ENCODE peak calls at places on chromosomes 12 and 14, in seven cellular contexts. M is AG10803, L is mucosa of descending colon, C is AG04449, Z is B cell, T is psoas muscle, P is fibroblast of lung. F is an unnamed sample.
A peak's percentile ranks its signal among the peaks of the same experiment; 100 is the strongest.

GRCh38 chr14:100409016-100409385 is 85.9 kb downstream of the SLC25A47 start:
- DNase-seq in C (no peak), Z (no peak), T (no peak), M (no peak), L (no peak), P (no peak), F (no peak)

GRCh38 chr14:65164068-65164824 is 61.9 kb upstream of the MAX start:
- DNase-seq in L (no peak), P (no peak), C (no peak), T (no peak), M (peak; percentile 52), Z (peak; percentile 43), F (no peak)

GRCh38 chr12:64457036-64457435 is 5.1 kb downstream of the TBK1 start:
- DNase-seq in C (no peak), P (no peak), T (no peak), L (no peak), M (no peak), Z (no peak), F (no peak)

GRCh38 chr14:96117101-96117897 is 78.1 kb downstream of the C14orf132 start:
- DNase-seq in Z (no peak), L (no peak), C (no peak), T (no peak), P (peak; percentile 56), M (no peak), F (no peak)

GRCh38 chr12:74747305-74747704 is 209.7 kb downstream of the ATXN7L3B start:
- DNase-seq in C (peak; percentile 12), Z (no peak), P (peak; percentile 35), L (no peak), T (no peak), M (peak; percentile 3), F (no peak)

GRCh38 chr12:118050972-118051910 is 9.7 kb downstream of the WSB2 start:
- DNase-seq in C (no peak), M (no peak), P (no peak), T (no peak), L (no peak), Z (no peak), F (no peak)

GRCh38 chr12:27201169-27201568 is 42.9 kb upstream of the STK38L start:
- DNase-seq in L (no peak), T (no peak), P (no peak), C (no peak), M (peak; percentile 23), Z (no peak), F (no peak)

GRCh38 chr12:67916266-67916970 is 72.8 kb upstream of the IFNG-AS1 start:
- DNase-seq in T (no peak), C (no peak), M (peak; percentile 60), L (no peak), P (no peak), Z (no peak), F (no peak)

GRCh38 chr14:31275731-31276130 is 68.1 kb upstream of the HECTD1 start:
- DNase-seq in L (no peak), C (no peak), Z (no peak), P (no peak), T (no peak), M (no peak), F (no peak)

GRCh38 chr12:69947123-69947522 is 122.1 kb downstream of the MYRFL start:
- DNase-seq in M (no peak), T (no peak), C (no peak), P (no peak), Z (no peak), L (no peak), F (no peak)

GRCh38 chr12:93079271-93079670 is 150.2 kb upstream of the EEA1 start:
- DNase-seq in M (no peak), L (no peak), Z (no peak), T (no peak), P (no peak), C (no peak), F (no peak)

GRCh38 chr12:118102070-118102469 is 1.7 kb downstream of the VSIG10 start:
- DNase-seq in P (peak; percentile 33), C (no peak), T (no peak), L (no peak), Z (no peak), M (peak; percentile 8), F (no peak)

GRCh38 chr12:63826002-63826585 is 18.4 kb upstream of the SRGAP1 start:
- DNase-seq in P (peak; percentile 56), T (no peak), M (peak; percentile 74), C (no peak), Z (no peak), L (no peak), F (no peak)

GRCh38 chr14:77882098-77882497 is 82.2 kb downstream of the ADCK1 start:
- DNase-seq in M (peak; percentile 32), T (peak; percentile 24), C (no peak), L (no peak), Z (no peak), P (no peak), F (peak; percentile 67)

GRCh38 chr14:36085861-36086260 is 90.7 kb downstream of the PTCSC3 start:
- DNase-seq in P (no peak), C (no peak), L (no peak), Z (no peak), T (no peak), M (no peak), F (no peak)

GRCh38 chr14:26598081-26598671 is 343 bp upstream of the NOVA1 start:
- DNase-seq in P (peak; percentile 87), C (peak; percentile 16), L (peak; percentile 73), Z (no peak), M (peak; percentile 53), T (peak; percentile 80), F (peak; percentile 68)

GRCh38 chr12:109731231-109731731 is 17.7 kb downstream of the FAM222A start:
- DNase-seq in P (no peak), C (no peak), M (no peak), T (peak; percentile 4), Z (no peak), L (peak; percentile 4), F (peak; percentile 74)

GRCh38 chr14:73140924-73141323 is 4.6 kb downstream of the PSEN1 start:
- DNase-seq in T (no peak), Z (no peak), C (no peak), L (no peak), P (no peak), M (no peak), F (no peak)

GRCh38 chr14:99522934-99523660 is 41.9 kb downstream of the CCNK start:
- DNase-seq in T (peak; percentile 15), Z (no peak), L (peak; percentile 56), C (no peak), P (peak; percentile 63), M (no peak), F (peak; percentile 77)

DNA sequence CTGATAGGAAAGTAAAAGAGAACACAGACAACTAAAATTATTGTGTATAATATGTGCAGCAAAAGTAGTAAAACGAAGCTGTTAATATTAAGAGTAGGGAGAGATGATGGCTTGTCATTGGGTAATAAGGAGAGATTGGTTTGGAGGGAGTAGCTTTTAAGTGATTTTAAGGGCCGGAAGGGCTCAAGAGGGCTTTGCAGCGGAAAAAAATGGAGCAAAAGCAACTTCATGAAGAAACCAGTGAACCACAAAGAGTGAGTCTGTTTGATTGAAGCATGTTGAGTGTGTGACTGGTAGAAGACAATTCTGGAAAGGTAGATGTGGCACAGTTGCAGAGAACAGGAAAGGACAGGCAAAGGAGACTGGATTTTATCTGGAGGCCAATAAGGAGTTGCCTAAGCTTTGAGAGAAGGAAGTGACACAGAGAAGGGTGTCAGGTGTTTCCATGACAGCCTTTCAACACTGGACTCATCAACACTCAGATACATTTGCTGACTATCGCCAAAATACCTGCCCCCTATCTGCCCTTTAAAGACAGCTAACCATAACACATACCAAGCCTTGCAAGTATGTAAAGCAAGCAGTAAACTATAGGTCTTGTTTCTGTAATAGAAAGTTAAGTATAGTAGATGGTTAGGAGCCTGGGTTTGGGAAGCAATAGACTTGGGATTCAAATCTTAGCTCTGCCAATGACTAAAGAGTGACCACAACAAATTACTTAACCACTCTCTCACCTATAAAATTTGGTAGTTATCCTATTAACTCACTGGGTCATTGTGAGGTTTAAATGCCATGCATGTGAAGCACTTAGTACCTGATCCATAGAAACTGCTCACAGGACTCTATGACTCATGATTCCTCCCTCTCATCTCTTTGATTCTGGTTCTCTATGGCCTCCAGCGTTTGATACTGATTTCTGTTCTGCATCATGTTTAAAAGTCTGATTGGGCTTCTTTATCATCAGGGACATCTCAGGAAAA is 117.3 kb upstream of the LMNTD1 start:
- DNase-seq in C (no peak), T (no peak), P (peak; percentile 56), Z (no peak), M (no peak), L (no peak), F (no peak)
- TF ChIP-seq CTCF in C (no peak), T (no peak), P (no peak), Z (no peak), M (no peak), L (no peak), F (no peak)

GRCh38 chr12:84397279-84397678 is 515.3 kb downstream of the SLC6A15 start:
- DNase-seq in L (no peak), Z (no peak), M (peak; percentile 10), C (no peak), P (no peak), T (no peak), F (no peak)
- TF ChIP-seq CTCF in L (no peak), Z (no peak), M (peak; percentile 46), C (no peak), P (peak; percentile 12), T (no peak), F (peak; percentile 82)

DNA sequence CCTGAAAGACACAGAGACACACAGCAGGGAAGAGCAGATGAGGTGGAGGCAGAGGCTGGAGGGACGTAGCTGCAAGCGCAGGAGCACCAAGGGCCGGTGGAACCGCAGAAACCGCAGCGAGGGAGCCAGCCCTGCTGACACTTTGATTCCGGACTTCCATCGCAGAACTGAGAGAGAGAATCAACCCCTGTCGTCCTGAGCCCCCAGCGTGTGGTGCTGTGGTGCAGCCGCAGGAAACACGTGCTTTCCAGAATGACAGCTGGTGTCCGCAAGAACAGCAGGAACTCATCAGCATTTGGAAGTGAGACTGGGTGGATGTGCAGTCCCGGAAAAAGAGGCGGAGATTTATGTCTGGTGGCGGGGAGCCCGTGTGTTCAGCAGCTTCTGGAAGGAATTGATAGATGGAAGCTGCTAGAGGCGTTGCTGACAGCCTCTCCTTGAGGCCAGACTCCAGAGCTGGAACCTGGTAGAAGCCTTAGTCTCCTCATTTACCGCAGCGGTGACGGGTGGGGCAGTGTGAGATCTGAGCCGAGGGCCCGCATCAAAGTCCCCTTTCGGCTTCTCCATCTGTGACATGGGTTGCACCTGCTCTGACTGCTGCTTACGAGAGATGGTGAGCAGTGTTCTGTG is 21.9 kb upstream of the KLC1 start:
- DNase-seq in M (peak; percentile 95), L (peak; percentile 71), P (peak; percentile 93), C (no peak), T (peak; percentile 72), Z (peak; percentile 65), F (no peak)
- TF ChIP-seq CTCF in M (peak; percentile 55), L (no peak), P (peak; percentile 39), C (peak; percentile 45), T (peak; percentile 28), Z (peak; percentile 29), F (peak; percentile 71)

GRCh38 chr14:76872796-76873432 is 46.7 kb downstream of the LRRC74A start:
- DNase-seq in C (no peak), Z (peak; percentile 75), L (peak; percentile 65), P (peak; percentile 17), M (peak; percentile 35), T (peak; percentile 48), F (no peak)

GRCh38 chr14:76870146-76870545 is 43.9 kb downstream of the LRRC74A start:
- DNase-seq in T (no peak), P (no peak), C (no peak), L (no peak), M (no peak), Z (no peak), F (no peak)

GRCh38 chr14:76867536-76868452 is 41.6 kb downstream of the LRRC74A start:
- DNase-seq in Z (peak; percentile 52), P (no peak), M (no peak), C (no peak), L (no peak), T (no peak), F (no peak)

GRCh38 chr14:76866469-76866868 is 40.3 kb downstream of the LRRC74A start:
- DNase-seq in T (no peak), P (no peak), C (no peak), M (no peak), Z (no peak), L (no peak), F (no peak)

GRCh38 chr14:76868453-76869170 is 42.4 kb downstream of the LRRC74A start:
- DNase-seq in M (no peak), C (no peak), T (no peak), Z (no peak), P (no peak), L (no peak), F (no peak)
- TF ChIP-seq CTCF in M (no peak), C (no peak), T (no peak), Z (no peak), P (no peak), L (no peak), F (no peak)

F was measured in chondrocyte.